ENCODE peak calls at places on chromosomes 13 and 19, in eight cellular contexts. N is activated T-cell treated with anti-CD3 and anti-CD28 coated beads for 24 hours, O is AG10803, S is HTR-8/SVneo, U is head of caudate nucleus, P is NCI-H1930, X is H54, J is cardiac fibroblast. M is an unnamed sample.

GRCh38 chr19:5680083-5680436 is 256 bp downstream of the MICOS13 start:
- DNase-seq in N (no peak), O (peak; percentile 24), S (no peak), U (no peak), P (no peak), X (no peak), J (no peak), M (no peak)

GRCh38 chr19:11247391-11247790 is 8.0 kb downstream of the ANGPTL8 start:
- DNase-seq in N (no peak), O (no peak), S (no peak), U (no peak), P (no peak), X (no peak), J (peak; percentile 66), M (peak; percentile 94)

GRCh38 chr19:13060233-13060963 is 42.3 kb downstream of the LYL1 start:
- DNase-seq in N (no peak), O (no peak), S (no peak), U (peak; percentile 79), P (no peak), X (peak; percentile 94), J (no peak), M (peak; percentile 71)

GRCh38 chr13:44739120-44739519 is 163.0 kb upstream of the TSC22D1 start:
- DNase-seq in N (no peak), O (no peak), S (no peak), U (no peak), P (no peak), X (no peak), J (no peak), M (no peak)

GRCh38 chr13:113061271-113061625 is 44.3 kb upstream of the F7 start:
- DNase-seq in N (no peak), O (no peak), S (no peak), U (peak; percentile 45), P (no peak), X (no peak), J (no peak), M (no peak)

GRCh38 chr19:42288881-42289555 is 12.9 kb upstream of the PRR19 start:
- DNase-seq in N (no peak), O (no peak), S (no peak), U (no peak), P (no peak), X (no peak), J (no peak), M (no peak)

GRCh38 chr19:8245869-8246835 is 37.0 kb downstream of the CERS4 start:
- DNase-seq in N (no peak), O (no peak), S (no peak), U (no peak), P (no peak), X (no peak), J (no peak), M (no peak)

GRCh38 chr13:49305824-49306425 is 58.2 kb downstream of the CDADC1 start:
- DNase-seq in N (no peak), O (no peak), S (no peak), U (no peak), P (no peak), X (no peak), J (no peak), M (no peak)

GRCh38 chr19:29967623-29968022 is 25.6 kb downstream of the URI1 start:
- DNase-seq in N (no peak), O (peak; percentile 37), S (no peak), U (peak; percentile 23), P (no peak), X (no peak), J (peak; percentile 63), M (no peak)

GRCh38 chr13:87344176-87344575 is 327.0 kb upstream of the SLITRK5 start:
- DNase-seq in N (no peak), O (no peak), S (peak; percentile 12), U (no peak), P (no peak), X (no peak), J (no peak), M (no peak)

GRCh38 chr13:20492036-20492435 is 33.6 kb downstream of the CRYL1 start:
- DNase-seq in N (no peak), O (no peak), S (no peak), U (no peak), P (no peak), X (no peak), J (no peak), M (no peak)

GRCh38 chr19:12833418-12833746 is 997 bp downstream of the RTBDN start:
- DNase-seq in N (no peak), O (no peak), S (peak; percentile 55), U (no peak), P (no peak), X (no peak), J (no peak), M (no peak)

GRCh38 chr13:43529796-43530195 is 257.0 kb downstream of the ENOX1 start:
- DNase-seq in N (no peak), O (no peak), S (no peak), U (no peak), P (no peak), X (no peak), J (no peak), M (no peak)

GRCh38 chr19:28485300-28485699 is 727.7 kb downstream of the UQCRFS1 start:
- DNase-seq in N (no peak), O (no peak), S (no peak), U (no peak), P (no peak), X (no peak), J (peak; percentile 10), M (peak; percentile 8)

GRCh38 chr13:32314968-32315254 is 252 bp downstream of the ZAR1L start:
- DNase-seq in N (peak; percentile 48), O (peak; percentile 54), S (no peak), U (peak; percentile 23), P (peak; percentile 57), X (no peak), J (peak; percentile 68), M (peak; percentile 56)

GRCh38 chr19:44796701-44797115 is 12.2 kb upstream of the BCAM start:
- DNase-seq in N (no peak), O (no peak), S (no peak), U (no peak), P (no peak), X (no peak), J (no peak), M (peak; percentile 62)

GRCh38 chr19:5480427-5480836 is 25.2 kb downstream of the ZNRF4 start:
- DNase-seq in N (peak; percentile 3), O (no peak), S (peak; percentile 26), U (no peak), P (no peak), X (peak; percentile 69), J (peak; percentile 37), M (no peak)

GRCh38 chr13:80604094-80604493 is 263.2 kb upstream of the SPRY2 start:
- DNase-seq in N (no peak), O (no peak), S (no peak), U (no peak), P (no peak), X (no peak), J (peak; percentile 74), M (peak; percentile 39)

GRCh38 chr13:92510416-92510815 is 716.2 kb upstream of the GPC6 start:
- DNase-seq in N (no peak), O (no peak), S (peak; percentile 38), U (no peak), P (no peak), X (no peak), J (peak; percentile 40), M (no peak)

GRCh38 chr19:49059056-49059455 is 1.5 kb upstream of the CGB7 start:
- DNase-seq in N (no peak), O (no peak), S (no peak), U (no peak), P (no peak), X (no peak), J (no peak), M (no peak)

GRCh38 chr13:37225414-37226047 is 120.1 kb upstream of the CSNK1A1L start:
- DNase-seq in N (no peak), O (peak; percentile 44), S (no peak), U (no peak), P (no peak), X (no peak), J (peak; percentile 73), M (no peak)

GRCh38 chr19:1167687-1168561 is 6.1 kb downstream of the SBNO2 start:
- DNase-seq in N (no peak), O (no peak), S (no peak), U (no peak), P (no peak), X (no peak), J (no peak), M (no peak)

GRCh38 chr19:336067-336614 is 8.5 kb downstream of the MIER2 start:
- DNase-seq in N (no peak), O (no peak), S (no peak), U (no peak), P (no peak), X (no peak), J (no peak), M (no peak)

GRCh38 chr13:20074956-20075355 is 85.9 kb downstream of the GJA3 start:
- DNase-seq in N (no peak), O (no peak), S (no peak), U (no peak), P (no peak), X (no peak), J (no peak), M (no peak)

GRCh38 chr13:93108111-93108581 is 118.5 kb upstream of the GPC6 start:
- DNase-seq in N (no peak), O (no peak), S (no peak), U (no peak), P (no peak), X (no peak), J (no peak), M (no peak)

GRCh38 chr13:79508224-79508961 is 27.4 kb downstream of the NDFIP2 start:
- DNase-seq in N (no peak), O (no peak), S (no peak), U (no peak), P (no peak), X (no peak), J (no peak), M (no peak)

GRCh38 chr13:48578516-48579166 is 45.8 kb upstream of the RCBTB2 start:
- DNase-seq in N (no peak), O (no peak), S (no peak), U (no peak), P (no peak), X (no peak), J (no peak), M (no peak)

M was measured in heart right ventricle.